ENCODE peak calls at places on chromosomes 16 and 17, in five cellular contexts. S, D, Y, P and Z are unnamed samples.

GRCh38 chr17:77365584-77366186 is 224.9 kb downstream of the SEC14L1 start:
- DNase-seq in S (no peak), Y (peak; percentile 85), P (no peak), D (no peak), Z (peak; percentile 82)

GRCh38 chr16:21263640-21264211 is 14.4 kb downstream of the CRYM start:
- DNase-seq in D (peak; percentile 24), P (no peak), Y (no peak), S (no peak), Z (no peak)

GRCh38 chr16:50235581-50235980 is 30.8 kb upstream of the ADCY7 start:
- DNase-seq in P (no peak), Y (no peak), D (peak; percentile 54), S (peak; percentile 35), Z (peak; percentile 12)

GRCh38 chr17:68955181-68955841 is at the start of gene ABCA8:
- DNase-seq in Y (no peak), S (no peak), P (no peak), D (no peak), Z (no peak)

GRCh38 chr16:23949630-23950290 is 114.0 kb downstream of the PRKCB start:
- DNase-seq in Y (no peak), P (no peak), D (no peak), S (no peak), Z (no peak)

GRCh38 chr17:31739300-31739699 is 119.7 kb downstream of the COPRS start:
- DNase-seq in S (no peak), D (no peak), P (no peak), Y (no peak), Z (no peak)

GRCh38 chr16:8814095-8814806 is 16.6 kb downstream of the PMM2 start:
- DNase-seq in D (no peak), P (no peak), S (no peak), Y (no peak), Z (no peak)

GRCh38 chr17:61484174-61484573 is 32.0 kb downstream of the TBX4 start:
- DNase-seq in Y (no peak), D (no peak), S (no peak), P (no peak), Z (no peak)

GRCh38 chr17:81142301-81143199 is 22.8 kb upstream of the PVALEF start:
- DNase-seq in P (peak; percentile 86), S (peak; percentile 86), Y (peak; percentile 76), D (peak; percentile 88), Z (peak; percentile 83)

GRCh38 chr17:51734462-51734861 is 424.1 kb downstream of the CA10 start:
- DNase-seq in D (peak; percentile 29), P (peak; percentile 56), S (peak; percentile 68), Y (peak; percentile 12), Z (peak; percentile 45)

GRCh38 chr17:74757931-74758845 is 9.8 kb downstream of the NHERF1 start:
- DNase-seq in D (no peak), S (no peak), P (no peak), Y (no peak), Z (no peak)

GRCh38 chr17:28491860-28492259 is 14.3 kb upstream of the FOXN1 start:
- DNase-seq in S (no peak), Y (no peak), P (no peak), D (no peak), Z (no peak)

GRCh38 chr16:175145-175949 is 1.1 kb upstream of the HBA1 start:
- DNase-seq in D (no peak), P (no peak), Y (no peak), S (no peak), Z (no peak)

GRCh38 chr16:14284930-14285541 is 213.9 kb downstream of the MRTFB start:
- DNase-seq in Y (peak; percentile 63), D (peak; percentile 86), S (peak; percentile 73), P (no peak), Z (peak; percentile 60)

GRCh38 chr17:28549274-28550132 is 2.9 kb downstream of the UNC119 start:
- DNase-seq in Y (no peak), D (peak; percentile 85), S (no peak), P (no peak), Z (no peak)

GRCh38 chr17:15463363-15463762 is 4.1 kb downstream of the CDRT4 start:
- DNase-seq in D (peak; percentile 33), S (peak; percentile 68), P (no peak), Y (no peak), Z (peak; percentile 75)

GRCh38 chr17:80649672-80650338 is 105.2 kb downstream of the RPTOR start:
- DNase-seq in P (peak; percentile 73), S (peak; percentile 88), Y (peak; percentile 63), D (peak; percentile 79), Z (peak; percentile 64)

GRCh38 chr16:57409870-57410585 is 5.5 kb downstream of the CCL17 start:
- DNase-seq in D (no peak), Y (no peak), S (no peak), P (no peak), Z (no peak)

GRCh38 chr17:45432405-45433113 is at the start of gene ARHGAP27:
- DNase-seq in P (peak; percentile 76), S (peak; percentile 78), D (peak; percentile 54), Y (no peak), Z (peak; percentile 82)

GRCh38 chr17:57494446-57494845 is 238.1 kb downstream of the MSI2 start:
- DNase-seq in P (no peak), Y (no peak), D (no peak), S (no peak), Z (no peak)

GRCh38 chr17:81092518-81093095 is 57.7 kb downstream of the BAIAP2 start:
- DNase-seq in P (no peak), D (no peak), S (no peak), Y (no peak), Z (no peak)

GRCh38 chr16:71762186-71762585 is 37.7 kb upstream of the PHLPP2 start:
- DNase-seq in S (no peak), P (no peak), D (no peak), Y (no peak), Z (no peak)

GRCh38 chr17:41697122-41697962 is 8.7 kb downstream of the EIF1 start:
- DNase-seq in Y (no peak), S (no peak), P (no peak), D (no peak), Z (no peak)

GRCh38 chr16:20884240-20884556 is 16.0 kb downstream of the DCUN1D3 start:
- DNase-seq in P (no peak), D (no peak), S (no peak), Y (no peak), Z (peak; percentile 51)

GRCh38 chr16:72846594-72846993 is 201.3 kb downstream of the ZFHX3 start:
- DNase-seq in P (no peak), S (no peak), Y (no peak), D (no peak), Z (no peak)

GRCh38 chr16:13958438-13958837 is 38.5 kb downstream of the ERCC4 start:
- DNase-seq in P (no peak), S (no peak), D (no peak), Y (no peak), Z (no peak)

GRCh38 chr17:50550661-50551432 is 3.9 kb downstream of the SPATA20 start:
- DNase-seq in Y (peak; percentile 68), S (peak; percentile 95), D (peak; percentile 95), P (peak; percentile 90), Z (peak; percentile 70)

GRCh38 chr16:87101903-87102302 is 215.3 kb downstream of the C16orf95 start:
- DNase-seq in P (no peak), S (no peak), Y (no peak), D (no peak), Z (peak; percentile 79)

GRCh38 chr17:3027786-3028532 is 35.4 kb downstream of the OR1D5 start:
- DNase-seq in S (no peak), D (no peak), P (peak; percentile 29), Y (no peak), Z (no peak)

GRCh38 chr16:66003196-66003595 is 363.3 kb upstream of the CDH5 start:
- DNase-seq in Y (no peak), P (no peak), D (no peak), S (no peak), Z (peak; percentile 65)

GRCh38 chr17:77884019-77884418 is 74.5 kb upstream of the TNRC6C start:
- DNase-seq in S (peak; percentile 78), Y (no peak), P (no peak), D (peak; percentile 90), Z (no peak)

GRCh38 chr16:66152841-66153525 is 213.5 kb upstream of the CDH5 start:
- DNase-seq in D (no peak), Y (no peak), P (no peak), S (no peak), Z (no peak)

GRCh38 chr16:19583665-19584300 is 28.3 kb downstream of the VPS35L start:
- DNase-seq in S (peak; percentile 72), D (peak; percentile 56), P (no peak), Y (peak; percentile 35), Z (peak; percentile 58)

GRCh38 chr16:75192606-75193264 is 14.2 kb downstream of the CTRB2 start:
- DNase-seq in P (no peak), D (no peak), S (no peak), Y (no peak), Z (peak; percentile 26)

GRCh38 chr17:58688521-58688920 is 3.3 kb downstream of the TEX14 start:
- DNase-seq in D (no peak), Y (no peak), P (no peak), S (no peak), Z (no peak)
- H3K4me1 ChIP-seq in D (peaks cover 8% of the 10 kb centered on the region), Y (peaks cover 7% of the 10 kb centered on the region), P (no peaks in the 10 kb centered on the region), S (peaks cover 3% of the 10 kb centered on the region), Z (peaks cover 10% of the 10 kb centered on the region)

GRCh38 chr17:390025-390424 is 37.4 kb upstream of the RPH3AL start:
- DNase-seq in Y (no peak), P (no peak), S (no peak), D (no peak), Z (no peak)
- TF ChIP-seq EZH2 in Y (no peak), P (no peak), S (no peak), D (no peak), Z (no peak)

DNA sequence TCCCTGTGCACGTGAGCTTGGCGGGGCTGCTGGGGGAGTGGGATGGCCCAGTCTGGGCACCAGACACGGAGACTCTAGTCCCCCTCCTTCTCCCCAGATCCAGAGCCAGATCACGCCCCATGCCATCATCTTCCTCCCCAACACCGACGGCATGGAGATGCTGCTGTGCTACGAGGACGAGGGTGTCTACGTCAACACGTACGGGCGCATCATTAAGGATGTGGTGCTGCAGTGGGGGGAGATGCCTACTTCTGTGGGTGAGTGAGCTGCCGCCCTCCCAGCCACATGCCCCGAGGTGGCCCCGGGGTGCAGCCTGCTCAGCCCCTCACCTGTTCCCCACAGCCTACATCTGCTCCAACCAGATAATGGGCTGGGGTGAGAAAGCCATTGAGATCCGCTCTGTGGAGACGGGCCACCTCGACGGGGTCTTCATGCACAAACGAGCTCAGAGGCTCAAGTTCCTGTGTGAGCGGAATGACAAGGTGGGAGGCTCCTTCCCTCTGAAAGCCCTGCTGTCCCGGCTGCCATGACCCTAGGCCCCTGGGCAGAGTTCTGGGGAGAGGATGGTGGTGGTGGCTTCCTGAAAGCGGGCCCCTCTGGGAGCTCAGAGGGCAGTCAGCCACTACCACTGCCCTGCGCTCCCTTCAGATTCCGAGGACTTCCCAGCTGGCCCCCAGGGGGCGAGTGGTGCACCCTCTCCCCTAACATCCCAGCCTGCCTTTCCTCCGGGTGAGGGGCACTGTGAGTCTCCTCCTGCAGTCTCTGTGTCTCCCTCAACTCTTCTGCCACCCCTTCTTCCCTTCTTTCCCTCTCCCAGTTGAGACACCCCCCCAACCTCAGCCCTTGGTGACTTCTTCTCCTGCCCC is 2.8 kb upstream of the C17orf107 start:
- DNase-seq in D (no peak), S (no peak), P (no peak), Y (no peak), Z (no peak)
- TF ChIP-seq CTCF in D (no peak), S (no peak), P (no peak), Y (no peak), Z (no peak)

DNA sequence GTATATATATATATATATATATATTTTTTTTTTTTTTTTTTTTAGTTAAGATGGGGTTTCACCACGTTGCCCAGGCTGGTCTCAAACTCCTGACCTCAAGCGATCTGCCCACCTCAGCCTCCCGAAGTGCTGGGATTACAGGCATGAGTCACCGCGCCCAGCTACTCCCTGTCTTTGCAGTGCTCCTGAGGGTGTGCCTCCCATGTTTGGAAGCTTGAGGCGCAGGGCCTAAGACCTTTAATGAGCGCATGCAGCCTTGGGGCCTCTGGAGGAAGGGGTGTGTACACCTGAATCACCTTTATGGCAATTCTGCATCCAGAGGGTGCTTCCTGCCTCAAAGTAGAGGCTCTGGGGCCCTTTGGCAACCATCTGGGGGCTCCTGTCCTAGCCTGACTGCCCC is 219.4 kb upstream of the CIBAR2 start:
- DNase-seq in D (no peak), P (no peak), S (no peak), Y (peak; percentile 70), Z (no peak)
- H3K4me1 ChIP-seq in D (peaks cover 62% of the 10 kb centered on the region), P (peaks cover 4% of the 10 kb centered on the region), S (peaks cover 56% of the 10 kb centered on the region), Y (peaks cover 74% of the 10 kb centered on the region), Z (peaks cover 25% of the 10 kb centered on the region)